ENCODE peak calls at places on chromosome 4, in eight cellular contexts. V, G, E, N, H, B, O and K are unnamed samples.

GRCh38 chr4:100738388-100739165 is 220.8 kb upstream of the EMCN start:
- DNase-seq in V (peak), G (no peak), E (no peak), N (no peak), H (no peak), B (peak), O (no peak), K (no peak)

GRCh38 chr4:574346-575161 is 1.5 kb downstream of the TMEM271 start:
- DNase-seq in V (no peak), G (peak), E (no peak), N (no peak), H (no peak), B (no peak), O (no peak), K (no peak)

GRCh38 chr4:74608151-74608949 is 163.4 kb downstream of the AREG start:
- DNase-seq in V (no peak), G (no peak), E (no peak), N (no peak), H (no peak), B (no peak), O (no peak), K (no peak)

GRCh38 chr4:81758865-81759264 is 287.2 kb upstream of the RASGEF1B start:
- DNase-seq in V (no peak), G (no peak), E (no peak), N (no peak), H (no peak), B (no peak), O (no peak), K (no peak)

GRCh38 chr4:71156616-71157015 is 163.2 kb downstream of the DCK start:
- DNase-seq in V (no peak), G (no peak), E (no peak), N (no peak), H (no peak), B (no peak), O (no peak), K (no peak)

GRCh38 chr4:168835880-168836454 is 174.1 kb downstream of the CBR4 start:
- DNase-seq in V (no peak), G (no peak), E (no peak), N (no peak), H (no peak), B (no peak), O (no peak), K (no peak)

GRCh38 chr4:90419124-90419711 is 292.0 kb downstream of the CCSER1 start:
- DNase-seq in V (peak), G (peak), E (no peak), N (no peak), H (no peak), B (no peak), O (no peak), K (no peak)

GRCh38 chr4:154081391-154081790 is 292.5 kb upstream of the SFRP2 start:
- DNase-seq in V (no peak), G (no peak), E (no peak), N (no peak), H (no peak), B (no peak), O (no peak), K (no peak)

DNA sequence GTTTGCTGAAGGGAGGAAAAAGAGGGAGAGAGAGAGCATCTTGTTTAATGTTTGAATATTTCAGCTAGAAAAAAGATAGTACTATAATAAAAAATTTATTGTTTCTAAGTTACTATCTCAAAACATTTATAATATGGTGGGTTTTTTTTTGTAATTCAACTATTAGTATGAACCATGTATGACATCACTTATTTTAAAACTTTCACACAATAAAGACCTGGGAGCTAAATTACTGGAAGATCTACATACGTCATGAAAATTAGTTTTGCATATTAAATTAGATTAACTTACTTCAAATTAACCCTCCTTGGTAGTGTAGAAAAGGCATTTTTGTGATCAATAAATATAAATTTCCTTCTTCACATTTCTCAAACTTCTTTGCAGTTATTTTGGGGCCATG is 432.0 kb upstream of the SLIT2 start:
- DNase-seq in V (no peak), G (no peak), E (no peak), N (no peak), H (no peak), B (no peak), O (no peak), K (no peak)
- H3K4me3 ChIP-seq in V (no peak), G (no peak), E (no peak), N (no peak), H (no peak), B (no peak), O (no peak), K (no peak)

GRCh38 chr4:14111730-14112171 is 484.2 kb upstream of the BOD1L1 start:
- DNase-seq in V (no peak), G (no peak), E (no peak), N (no peak), H (no peak), B (no peak), O (no peak), K (no peak)
- H3K4me3 ChIP-seq in V (no peak), G (no peak), E (no peak), N (no peak), H (no peak), B (no peak), O (peak), K (no peak)

GRCh38 chr4:40316333-40316781 is 18.8 kb upstream of the CHRNA9 start:
- DNase-seq in V (no peak), G (no peak), E (no peak), N (no peak), H (no peak), B (no peak), O (no peak), K (no peak)
- H3K4me3 ChIP-seq in V (peak), G (no peak), E (no peak), N (peak), H (peak), B (no peak), O (peak), K (no peak)

GRCh38 chr4:151228196-151229119 is 48.5 kb upstream of the PRSS48 start:
- DNase-seq in V (no peak), G (no peak), E (no peak), N (no peak), H (no peak), B (no peak), O (no peak), K (no peak)
- H3K4me3 ChIP-seq in V (no peak), G (no peak), E (no peak), N (no peak), H (peak), B (peak), O (peak), K (no peak)